ENCODE peak calls at places on chromosomes 6 and 20, in four cellular contexts. T is GM12878, C is K562, J is H1. O is an unnamed sample.

GRCh38 chr6:135627092-135627715 is 129.7 kb upstream of the AHI1 start:
- DNase-seq in T (peak; percentile 11), J (no peak), C (no peak), O (no peak)

GRCh38 chr6:109453594-109454482 is 1.7 kb downstream of the MICAL1 start:
- DNase-seq in J (no peak), T (no peak), C (no peak), O (no peak)

GRCh38 chr6:16126881-16127280 is 2.0 kb upstream of the MYLIP start:
- DNase-seq in C (peak; percentile 26), T (no peak), J (no peak), O (no peak)

GRCh38 chr6:137297887-137298286 is 78.7 kb upstream of the IFNGR1 start:
- DNase-seq in T (no peak), J (peak; percentile 82), C (no peak), O (no peak)

GRCh38 chr6:70520575-70520974 is 46.2 kb upstream of the SDHAF4 start:
- DNase-seq in T (no peak), C (peak; percentile 17), J (no peak), O (peak; percentile 41)

GRCh38 chr6:143634486-143634885 is 43.3 kb upstream of the PHACTR2 start:
- DNase-seq in J (no peak), T (no peak), C (no peak), O (no peak)

GRCh38 chr6:2902470-2902762 is 693 bp downstream of the SERPINB9 start:
- DNase-seq in J (no peak), C (no peak), T (no peak), O (no peak)

GRCh38 chr20:24502184-24502583 is 32.8 kb downstream of the SYNDIG1 start:
- DNase-seq in J (no peak), T (no peak), C (no peak), O (no peak)

GRCh38 chr6:152136449-152136825 is 329.0 kb downstream of the ESR1 start:
- DNase-seq in C (no peak), T (no peak), J (no peak), O (no peak)

GRCh38 chr20:24891546-24892393 is 57.3 kb upstream of the CST7 start:
- DNase-seq in T (no peak), J (no peak), C (no peak), O (no peak)

GRCh38 chr6:13711384-13711725 is 280 bp downstream of the RANBP9 start:
- DNase-seq in C (no peak), T (no peak), J (no peak), O (no peak)

GRCh38 chr20:14069796-14070195 is 74.5 kb downstream of the MACROD2 start:
- DNase-seq in J (no peak), T (no peak), C (no peak), O (no peak)

GRCh38 chr6:23477576-23477975 is 648.4 kb upstream of the NRSN1 start:
- DNase-seq in T (no peak), C (no peak), J (no peak), O (no peak)

GRCh38 chr6:31742894-31743293 is 3.1 kb downstream of the MSH5 start:
- DNase-seq in C (no peak), J (no peak), T (no peak), O (no peak)

GRCh38 chr6:9405369-9405768 is 970.0 kb upstream of the SLC35B3 start:
- DNase-seq in C (no peak), T (no peak), J (no peak), O (no peak)

GRCh38 chr20:10906830-10907229 is 233.0 kb upstream of the JAG1 start:
- DNase-seq in J (no peak), C (no peak), T (no peak), O (no peak)

DNA sequence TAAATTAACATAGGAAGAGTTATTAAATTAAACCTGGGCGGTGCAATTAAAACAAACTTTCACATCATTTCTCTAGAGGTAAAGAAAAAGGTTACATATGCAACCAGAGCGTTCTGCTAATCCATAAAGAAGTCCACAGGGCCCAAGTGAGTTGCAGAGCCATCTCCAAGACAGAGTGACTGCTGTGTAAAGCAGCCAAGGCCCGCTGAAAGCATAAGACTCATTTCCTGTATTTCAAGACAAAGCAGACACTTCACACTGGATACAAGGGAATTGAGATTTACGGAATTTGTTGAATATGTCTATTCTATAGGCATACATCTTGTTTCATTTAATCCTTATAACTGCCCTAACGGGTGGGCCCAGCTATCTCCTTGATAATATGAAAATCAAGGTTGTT is 422.8 kb downstream of the CBLN4 start:
- DNase-seq in T (no peak), C (no peak), J (no peak), O (no peak)
- TF ChIP-seq JUND in T (no peak), C (no peak), J (no peak), O (no peak)

GRCh38 chr6:156859686-156860085 is 82.5 kb downstream of the ARID1B start:
- DNase-seq in C (no peak), T (no peak), J (no peak), O (no peak)

GRCh38 chr6:156865019-156865629 is 87.9 kb downstream of the ARID1B start:
- DNase-seq in C (no peak), J (no peak), T (no peak), O (no peak)

GRCh38 chr6:156864557-156864956 is 87.4 kb downstream of the ARID1B start:
- DNase-seq in T (no peak), J (no peak), C (no peak), O (no peak)

GRCh38 chr6:156863504-156863903 is 86.3 kb downstream of the ARID1B start:
- DNase-seq in J (no peak), T (no peak), C (no peak), O (no peak)

DNA sequence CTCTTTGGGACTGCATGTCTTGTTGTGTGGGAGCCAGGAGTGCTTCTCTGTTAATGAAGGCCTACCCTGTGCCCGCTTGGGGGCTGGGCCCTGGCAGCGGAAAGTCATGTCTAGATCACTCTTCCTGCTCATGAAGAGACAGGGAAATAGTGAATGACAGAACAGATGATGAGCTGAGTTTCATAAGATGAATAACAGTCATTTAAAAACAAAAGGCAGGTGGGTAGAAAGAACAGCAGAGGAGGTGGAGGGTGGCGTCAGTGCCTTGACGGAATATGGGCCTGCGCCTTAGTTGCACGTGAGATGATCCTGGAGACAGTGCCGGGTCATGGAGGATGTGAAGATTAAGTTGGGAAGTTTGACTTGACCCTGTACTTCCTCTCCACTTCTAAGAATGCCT is 85.5 kb downstream of the ARID1B start:
- DNase-seq in J (no peak), T (no peak), C (no peak), O (no peak)
- TF ChIP-seq JUND in J (no peak), T (no peak), C (no peak), O (no peak)

GRCh38 chr6:11093065-11093590 is 506 bp upstream of the SMIM13 start:
- DNase-seq in T (no peak), J (no peak), C (peak; percentile 68), O (peak; percentile 75)
- TF ChIP-seq JUND in T (no peak), J (no peak), C (no peak), O (no peak)

DNA sequence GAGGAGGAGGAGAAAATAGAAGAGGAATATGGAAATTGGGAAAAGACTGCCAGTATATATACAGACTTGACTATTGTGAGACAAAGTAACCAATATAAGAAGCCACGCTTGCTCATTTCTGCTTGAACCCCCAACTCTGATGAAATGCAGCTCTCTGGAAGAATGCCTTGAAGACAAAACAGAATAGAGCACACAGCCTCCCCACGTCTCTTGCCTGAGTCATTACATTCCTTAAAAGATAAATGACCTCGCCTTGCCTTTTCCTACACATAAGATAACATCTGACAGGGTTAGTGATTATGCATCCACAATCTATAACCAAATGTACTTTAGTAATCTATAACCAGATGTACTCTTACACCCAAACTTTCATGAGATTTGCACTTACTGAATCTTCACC is 141.1 kb upstream of the EEF1E1 start:
- DNase-seq in T (no peak), J (no peak), C (no peak), O (no peak)
- TF ChIP-seq JUND in T (no peak), J (no peak), C (no peak), O (no peak)

GRCh38 chr6:28977351-28978136 is 27.6 kb downstream of the ZNF311 start:
- DNase-seq in C (no peak), T (no peak), J (no peak), O (no peak)
- TF ChIP-seq JUND in C (no peak), T (no peak), J (no peak), O (no peak)

GRCh38 chr20:63782051-63782471 is 42.5 kb downstream of the SLC2A4RG start:
- DNase-seq in J (no peak), C (no peak), T (peak; percentile 34), O (no peak)
- TF ChIP-seq JUND in J (no peak), C (no peak), T (no peak), O (no peak)

GRCh38 chr6:20403080-20403765 is 1.5 kb downstream of the E2F3 start:
- DNase-seq in T (peak; percentile 67), C (peak; percentile 97), J (peak; percentile 64), O (peak; percentile 70)

GRCh38 chr6:20402181-20403079 is 751 bp downstream of the E2F3 start:
- DNase-seq in T (no peak), C (peak; percentile 88), J (no peak), O (peak; percentile 64)

GRCh38 chr6:20401403-20402180 is at the start of gene E2F3:
- DNase-seq in T (peak; percentile 98), J (peak; percentile 99), C (peak; percentile 100), O (peak; percentile 100)

GRCh38 chr6:20403766-20404640 is 2.3 kb downstream of the E2F3 start:
- DNase-seq in T (no peak), C (peak; percentile 93), J (no peak), O (peak; percentile 31)

GRCh38 chr6:20404641-20405032 is 3.0 kb downstream of the E2F3 start:
- DNase-seq in T (peak; percentile 56), C (peak; percentile 91), J (no peak), O (peak; percentile 80)
- TF ChIP-seq JUND in T (no peak), C (peak; percentile 41), J (no peak), O (no peak)

DNA sequence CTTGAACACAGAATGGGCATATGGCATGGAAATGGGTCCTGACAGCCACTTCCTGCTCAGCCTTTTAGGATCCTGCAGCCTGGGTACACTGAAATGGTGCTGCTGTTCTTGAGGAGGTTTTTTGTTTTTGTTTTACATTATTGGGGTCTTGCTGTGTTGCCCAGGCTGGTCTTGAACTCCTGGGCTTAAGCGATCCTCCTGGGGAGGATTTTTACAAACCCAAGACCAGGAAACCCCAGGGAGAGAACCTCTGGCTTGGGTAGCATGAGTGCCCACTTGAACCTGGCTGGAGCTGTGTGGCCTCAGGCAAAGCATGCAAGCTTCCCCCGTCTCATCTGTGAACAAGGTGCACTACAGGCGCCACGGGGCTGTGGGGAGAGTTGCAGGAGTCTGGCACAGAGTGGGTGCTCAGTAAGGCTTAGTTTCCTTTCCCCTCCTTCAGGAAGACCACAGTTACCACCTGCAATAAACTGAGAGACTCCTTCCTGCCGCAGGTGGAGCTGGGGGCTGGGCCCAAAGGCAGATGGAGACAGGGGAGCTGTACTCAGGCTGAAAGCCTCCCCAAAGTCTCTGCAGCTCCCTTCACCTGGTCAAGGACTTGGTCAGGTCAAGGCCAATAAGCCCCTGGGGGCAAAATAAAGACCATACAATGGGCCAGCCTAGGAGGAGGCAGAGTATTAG is 1.8 kb downstream of the SLA2 start:
- DNase-seq in T (no peak), C (no peak), J (no peak), O (no peak)
- TF ChIP-seq JUND in T (no peak), C (no peak), J (no peak), O (no peak)

O was measured in T47D.